ENCODE peak calls at places on chromosomes 3 and 15, in six cellular contexts. One of them, this sample, is unnamed.

GRCh38 chr3:24264748-24265158 is 229.9 kb downstream of the THRB start:
- DNase-seq in GM23248: peak; percentile 71
- DNase-seq in IMR-90: peak; percentile 32
- DNase-seq in right atrium auricular region: no peak
- DNase-seq in astrocyte: peak; percentile 26
- DNase-seq in spleen: no peak
- DNase-seq in this sample: peak; percentile 32

GRCh38 chr3:77232557-77232956 is 192.7 kb downstream of the ROBO2 start:
- DNase-seq in right atrium auricular region: no peak
- DNase-seq in GM23248: no peak
- DNase-seq in astrocyte: no peak
- DNase-seq in spleen: no peak
- DNase-seq in IMR-90: no peak
- DNase-seq in this sample: no peak

GRCh38 chr3:71725279-71725991 is at the start of gene EIF4E3:
- DNase-seq in astrocyte: no peak
- DNase-seq in IMR-90: peak; percentile 4
- DNase-seq in spleen: peak; percentile 91
- DNase-seq in right atrium auricular region: no peak
- DNase-seq in GM23248: peak; percentile 79
- DNase-seq in this sample: peak; percentile 69

GRCh38 chr3:155417119-155417517 is 123.6 kb upstream of the STRIT1 start:
- DNase-seq in astrocyte: no peak
- DNase-seq in GM23248: no peak
- DNase-seq in right atrium auricular region: no peak
- DNase-seq in spleen: no peak
- DNase-seq in IMR-90: no peak
- DNase-seq in this sample: no peak

GRCh38 chr3:39108309-39108708 is 829 bp downstream of the TTC21A start:
- DNase-seq in spleen: no peak
- DNase-seq in astrocyte: no peak
- DNase-seq in IMR-90: no peak
- DNase-seq in GM23248: no peak
- DNase-seq in right atrium auricular region: no peak
- DNase-seq in this sample: no peak

GRCh38 chr15:70318996-70319465 is 221.3 kb upstream of the TLE3 start:
- DNase-seq in spleen: no peak
- DNase-seq in GM23248: peak; percentile 86
- DNase-seq in IMR-90: peak; percentile 74
- DNase-seq in astrocyte: peak; percentile 80
- DNase-seq in right atrium auricular region: no peak
- DNase-seq in this sample: peak; percentile 14

GRCh38 chr3:41362638-41363559 is 163.6 kb downstream of the CTNNB1 start:
- DNase-seq in astrocyte: no peak
- DNase-seq in IMR-90: no peak
- DNase-seq in spleen: no peak
- DNase-seq in right atrium auricular region: no peak
- DNase-seq in GM23248: peak; percentile 37
- DNase-seq in this sample: no peak

GRCh38 chr15:43748376-43748775 is 2.1 kb downstream of the PDIA3 start:
- DNase-seq in IMR-90: peak; percentile 24
- DNase-seq in spleen: no peak
- DNase-seq in GM23248: peak; percentile 67
- DNase-seq in right atrium auricular region: no peak
- DNase-seq in astrocyte: no peak
- DNase-seq in this sample: peak; percentile 31

GRCh38 chr15:59014068-59014467 is 26.6 kb downstream of the RNF111 start:
- DNase-seq in IMR-90: no peak
- DNase-seq in astrocyte: no peak
- DNase-seq in right atrium auricular region: no peak
- DNase-seq in GM23248: no peak
- DNase-seq in spleen: no peak
- DNase-seq in this sample: no peak

GRCh38 chr3:39707314-39707909 is 102.0 kb upstream of the MYRIP start:
- DNase-seq in GM23248: peak; percentile 67
- DNase-seq in IMR-90: peak; percentile 10
- DNase-seq in right atrium auricular region: no peak
- DNase-seq in astrocyte: peak; percentile 13
- DNase-seq in spleen: no peak
- DNase-seq in this sample: peak; percentile 23

GRCh38 chr15:23860290-23860751 is 173.2 kb upstream of the NDN start:
- DNase-seq in IMR-90: no peak
- DNase-seq in spleen: no peak
- DNase-seq in GM23248: no peak
- DNase-seq in astrocyte: no peak
- DNase-seq in right atrium auricular region: no peak
- DNase-seq in this sample: no peak

GRCh38 chr3:119457260-119457659 is 6.2 kb downstream of the TMEM39A start:
- DNase-seq in IMR-90: no peak
- DNase-seq in astrocyte: no peak
- DNase-seq in right atrium auricular region: no peak
- DNase-seq in spleen: no peak
- DNase-seq in GM23248: no peak
- DNase-seq in this sample: no peak

GRCh38 chr3:45167011-45167911 is 21.1 kb upstream of the CDCP1 start:
- DNase-seq in IMR-90: peak; percentile 94
- DNase-seq in right atrium auricular region: peak; percentile 90
- DNase-seq in astrocyte: peak; percentile 97
- DNase-seq in spleen: peak; percentile 89
- DNase-seq in GM23248: peak; percentile 96
- DNase-seq in this sample: peak; percentile 89

GRCh38 chr3:179056326-179056725 is 15.3 kb downstream of the ZMAT3 start:
- DNase-seq in astrocyte: no peak
- DNase-seq in right atrium auricular region: no peak
- DNase-seq in GM23248: no peak
- DNase-seq in IMR-90: no peak
- DNase-seq in spleen: no peak
- DNase-seq in this sample: no peak

GRCh38 chr3:14463330-14464216 is 61.2 kb downstream of the SLC6A6 start:
- DNase-seq in right atrium auricular region: no peak
- DNase-seq in IMR-90: no peak
- DNase-seq in GM23248: no peak
- DNase-seq in astrocyte: no peak
- DNase-seq in spleen: no peak
- DNase-seq in this sample: no peak

GRCh38 chr3:14465425-14465824 is 63.0 kb downstream of the SLC6A6 start:
- DNase-seq in astrocyte: no peak
- DNase-seq in IMR-90: no peak
- DNase-seq in right atrium auricular region: no peak
- DNase-seq in GM23248: no peak
- DNase-seq in spleen: no peak
- DNase-seq in this sample: no peak

GRCh38 chr3:14466179-14466903 is 63.9 kb downstream of the SLC6A6 start:
- DNase-seq in right atrium auricular region: no peak
- DNase-seq in spleen: no peak
- DNase-seq in IMR-90: no peak
- DNase-seq in astrocyte: no peak
- DNase-seq in GM23248: no peak
- DNase-seq in this sample: no peak

GRCh38 chr3:14462738-14463137 is 60.3 kb downstream of the SLC6A6 start:
- DNase-seq in GM23248: no peak
- DNase-seq in right atrium auricular region: no peak
- DNase-seq in astrocyte: no peak
- DNase-seq in IMR-90: peak; percentile 54
- DNase-seq in spleen: no peak
- DNase-seq in this sample: peak; percentile 25

GRCh38 chr3:14464521-14464920 is 62.1 kb downstream of the SLC6A6 start:
- DNase-seq in astrocyte: no peak
- DNase-seq in spleen: no peak
- DNase-seq in right atrium auricular region: no peak
- DNase-seq in GM23248: no peak
- DNase-seq in IMR-90: no peak
- DNase-seq in this sample: no peak
- H3K27ac ChIP-seq in astrocyte: no peak overlapping the region
- H3K27ac ChIP-seq in spleen: peak overlapping the region; percentile 47
- H3K27ac ChIP-seq in right atrium auricular region: no peak overlapping the region
- H3K27ac ChIP-seq in GM23248: no peak overlapping the region
- H3K27ac ChIP-seq in IMR-90: no peak overlapping the region
- H3K27ac ChIP-seq in this sample: no peak overlapping the region

DNA sequence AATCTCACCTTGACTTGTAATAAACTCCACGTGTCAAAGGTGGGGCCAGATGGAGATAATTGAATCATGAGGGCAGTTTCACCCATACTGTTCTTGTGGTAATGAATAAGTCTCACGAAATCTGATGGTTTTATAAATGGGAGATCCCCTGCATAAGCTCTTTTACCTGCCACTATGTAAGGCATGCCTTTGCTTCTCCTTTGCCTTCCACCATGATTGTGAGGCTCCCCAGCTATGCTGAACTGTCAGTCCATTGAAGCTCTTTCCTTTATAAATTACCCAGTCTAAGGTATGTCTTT is 45.5 kb downstream of the SUCNR1 start:
- DNase-seq in spleen: no peak
- DNase-seq in astrocyte: no peak
- DNase-seq in IMR-90: no peak
- DNase-seq in right atrium auricular region: no peak
- DNase-seq in GM23248: no peak
- DNase-seq in this sample: no peak
- H3K27ac ChIP-seq in spleen: no peak overlapping the region
- H3K27ac ChIP-seq in astrocyte: no peak overlapping the region
- H3K27ac ChIP-seq in IMR-90: no peak overlapping the region
- H3K27ac ChIP-seq in right atrium auricular region: no peak overlapping the region
- H3K27ac ChIP-seq in GM23248: no peak overlapping the region
- H3K27ac ChIP-seq in this sample: peak overlapping the region; percentile 71

GRCh38 chr15:95715919-95716318 is 614.6 kb upstream of the NR2F2 start:
- DNase-seq in GM23248: no peak
- DNase-seq in IMR-90: no peak
- DNase-seq in astrocyte: peak; percentile 13
- DNase-seq in spleen: no peak
- DNase-seq in right atrium auricular region: no peak
- DNase-seq in this sample: no peak

GRCh38 chr15:95716708-95717107 is 613.8 kb upstream of the NR2F2 start:
- DNase-seq in astrocyte: no peak
- DNase-seq in GM23248: no peak
- DNase-seq in right atrium auricular region: no peak
- DNase-seq in IMR-90: no peak
- DNase-seq in spleen: no peak
- DNase-seq in this sample: no peak

GRCh38 chr15:95715116-95715888 is 615.2 kb upstream of the NR2F2 start:
- DNase-seq in IMR-90: peak; percentile 38
- DNase-seq in right atrium auricular region: no peak
- DNase-seq in GM23248: no peak
- DNase-seq in astrocyte: no peak
- DNase-seq in spleen: no peak
- DNase-seq in this sample: no peak

GRCh38 chr15:95713315-95713714 is 617.2 kb upstream of the NR2F2 start:
- DNase-seq in spleen: no peak
- DNase-seq in GM23248: no peak
- DNase-seq in astrocyte: no peak
- DNase-seq in right atrium auricular region: no peak
- DNase-seq in IMR-90: no peak
- DNase-seq in this sample: no peak

GRCh38 chr15:95718441-95718840 is 612.1 kb upstream of the NR2F2 start:
- DNase-seq in GM23248: no peak
- DNase-seq in spleen: no peak
- DNase-seq in right atrium auricular region: no peak
- DNase-seq in astrocyte: no peak
- DNase-seq in IMR-90: no peak
- DNase-seq in this sample: no peak
- H3K27ac ChIP-seq in GM23248: no peak overlapping the region
- H3K27ac ChIP-seq in spleen: no peak overlapping the region
- H3K27ac ChIP-seq in right atrium auricular region: no peak overlapping the region
- H3K27ac ChIP-seq in astrocyte: no peak overlapping the region
- H3K27ac ChIP-seq in IMR-90: no peak overlapping the region
- H3K27ac ChIP-seq in this sample: no peak overlapping the region

GRCh38 chr15:37134244-37134643 is 33.9 kb upstream of the MEIS2 start:
- DNase-seq in spleen: no peak
- DNase-seq in IMR-90: no peak
- DNase-seq in right atrium auricular region: no peak
- DNase-seq in astrocyte: no peak
- DNase-seq in GM23248: peak; percentile 7
- DNase-seq in this sample: no peak

GRCh38 chr15:37133619-37134018 is 33.3 kb upstream of the MEIS2 start:
- DNase-seq in IMR-90: peak; percentile 61
- DNase-seq in right atrium auricular region: no peak
- DNase-seq in GM23248: peak; percentile 48
- DNase-seq in spleen: no peak
- DNase-seq in astrocyte: no peak
- DNase-seq in this sample: no peak

GRCh38 chr15:37136666-37137065 is 36.3 kb upstream of the MEIS2 start:
- DNase-seq in GM23248: peak; percentile 47
- DNase-seq in IMR-90: peak; percentile 49
- DNase-seq in right atrium auricular region: no peak
- DNase-seq in spleen: no peak
- DNase-seq in astrocyte: no peak
- DNase-seq in this sample: no peak

GRCh38 chr15:37134699-37135131 is 34.4 kb upstream of the MEIS2 start:
- DNase-seq in spleen: no peak
- DNase-seq in right atrium auricular region: no peak
- DNase-seq in IMR-90: peak; percentile 58
- DNase-seq in astrocyte: no peak
- DNase-seq in GM23248: peak; percentile 75
- DNase-seq in this sample: peak; percentile 50

DNA sequence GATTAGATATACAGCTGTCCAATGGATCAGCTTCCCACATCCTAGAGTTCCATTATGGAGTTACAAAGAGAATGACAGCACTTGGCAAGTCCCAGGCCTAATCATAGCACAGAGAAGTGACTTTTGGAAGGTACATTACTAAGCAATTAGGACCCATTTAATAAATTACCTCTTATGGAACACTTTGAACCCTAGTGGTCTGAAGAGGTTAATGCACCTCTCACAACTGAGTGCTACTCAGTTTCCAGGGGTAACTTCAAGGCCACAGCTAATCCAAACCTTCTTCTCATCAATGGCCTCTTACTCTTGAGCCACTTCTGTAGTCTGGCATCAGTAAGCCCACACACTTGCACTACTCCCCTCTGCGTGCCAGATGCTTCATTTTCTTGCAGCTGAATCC is 34.9 kb upstream of the MEIS2 start:
- DNase-seq in IMR-90: no peak
- DNase-seq in right atrium auricular region: no peak
- DNase-seq in GM23248: peak; percentile 25
- DNase-seq in spleen: no peak
- DNase-seq in astrocyte: no peak
- DNase-seq in this sample: peak; percentile 17
- H3K27ac ChIP-seq in IMR-90: no peak overlapping the region
- H3K27ac ChIP-seq in right atrium auricular region: no peak overlapping the region
- H3K27ac ChIP-seq in GM23248: no peak overlapping the region
- H3K27ac ChIP-seq in spleen: no peak overlapping the region
- H3K27ac ChIP-seq in astrocyte: no peak overlapping the region
- H3K27ac ChIP-seq in this sample: no peak overlapping the region